ENCODE peak calls at places on chromosomes 13 and 19, in ten cellular contexts. M, H, D, F, N, Y, I, B, V and C are unnamed samples.

GRCh38 chr13:70723732-70724131 is 615.5 kb upstream of the KLHL1 start:
- DNase-seq in D (peak), M (no peak), I (no peak), F (peak), N (peak), B (no peak), V (no peak), Y (no peak), H (no peak), C (no peak)

GRCh38 chr13:110925023-110925608 is 10.2 kb upstream of the ANKRD10 start:
- DNase-seq in I (no peak), V (no peak), M (no peak), B (no peak), D (no peak), Y (no peak), N (peak), H (no peak), F (peak), C (no peak)

GRCh38 chr13:37747071-37747612 is 122.4 kb downstream of the TRPC4 start:
- DNase-seq in H (no peak), I (no peak), M (peak), N (peak), F (peak), B (no peak), D (peak), V (no peak), Y (no peak), C (no peak)

GRCh38 chr13:111895896-111896821 is 170.8 kb upstream of the SOX1 start:
- DNase-seq in B (no peak), N (no peak), D (no peak), I (no peak), F (no peak), H (no peak), Y (no peak), V (peak), M (no peak), C (no peak)

GRCh38 chr19:47419037-47419783 is at the start of gene MEIS3:
- DNase-seq in Y (no peak), V (peak), H (no peak), N (no peak), M (no peak), D (no peak), B (no peak), F (no peak), I (no peak), C (no peak)

GRCh38 chr13:66693656-66694055 is 536.5 kb downstream of the PCDH9 start:
- DNase-seq in I (no peak), D (peak), V (no peak), B (no peak), M (no peak), N (peak), H (no peak), F (no peak), Y (no peak), C (no peak)

GRCh38 chr19:41546386-41546789 is 29.6 kb upstream of the CEACAM21 start:
- DNase-seq in I (no peak), N (no peak), H (no peak), F (no peak), D (no peak), M (no peak), B (no peak), V (no peak), Y (no peak), C (no peak)

GRCh38 chr19:46607441-46607841 is 6.3 kb downstream of the CALM3 start:
- DNase-seq in F (no peak), B (no peak), Y (no peak), D (no peak), V (no peak), I (no peak), H (no peak), N (no peak), M (no peak), C (no peak)

GRCh38 chr19:50967924-50968708 is 1.3 kb downstream of the KLK6 start:
- DNase-seq in I (no peak), B (no peak), N (no peak), Y (no peak), F (no peak), V (no peak), H (no peak), D (no peak), M (no peak), C (no peak)

GRCh38 chr13:77323858-77324257 is 3.0 kb downstream of the MYCBP2 start:
- DNase-seq in M (no peak), B (no peak), H (no peak), N (no peak), F (no peak), I (no peak), V (no peak), D (no peak), Y (no peak), C (no peak)

GRCh38 chr13:100280681-100281080 is 191.8 kb downstream of the PCCA start:
- DNase-seq in H (no peak), B (no peak), Y (no peak), D (no peak), F (peak), M (no peak), V (no peak), I (no peak), N (peak), C (no peak)

GRCh38 chr19:47801270-47801669 is 3.1 kb downstream of the TPRX1 start:
- DNase-seq in B (no peak), D (no peak), I (no peak), N (no peak), F (no peak), V (no peak), H (no peak), Y (no peak), M (no peak), C (no peak)

GRCh38 chr13:113937073-113937472 is 36.8 kb downstream of the C13orf46 start:
- DNase-seq in B (no peak), N (no peak), F (no peak), Y (no peak), M (no peak), I (no peak), V (no peak), D (no peak), H (no peak), C (no peak)

GRCh38 chr19:32921624-32922023 is 50.1 kb downstream of the CEP89 start:
- DNase-seq in N (no peak), F (no peak), M (no peak), H (no peak), V (no peak), B (no peak), Y (no peak), I (no peak), D (no peak), C (no peak)

GRCh38 chr13:30132623-30133553 is 174.5 kb downstream of the KATNAL1 start:
- DNase-seq in H (peak), V (peak), D (peak), N (peak), B (peak), M (peak), F (peak), I (peak), Y (peak), C (peak)

GRCh38 chr13:85313761-85314503 is 485.3 kb downstream of the SLITRK6 start:
- DNase-seq in I (no peak), F (peak), Y (no peak), H (peak), M (peak), D (peak), V (no peak), B (peak), N (no peak), C (no peak)

GRCh38 chr19:4337906-4338440 is 654 bp downstream of the STAP2 start:
- DNase-seq in M (no peak), B (no peak), N (peak), H (no peak), D (peak), V (no peak), Y (no peak), F (peak), I (no peak), C (no peak)

GRCh38 chr13:37505531-37505930 is 93.0 kb downstream of the POSTN start:
- DNase-seq in B (no peak), N (no peak), F (no peak), I (no peak), D (no peak), V (no peak), H (no peak), M (no peak), Y (no peak), C (no peak)

GRCh38 chr19:2984196-2984490 is 6.8 kb downstream of the TLE6 start:
- DNase-seq in H (no peak), V (no peak), B (no peak), N (no peak), I (no peak), D (no peak), M (no peak), Y (no peak), F (peak), C (no peak)

DNA sequence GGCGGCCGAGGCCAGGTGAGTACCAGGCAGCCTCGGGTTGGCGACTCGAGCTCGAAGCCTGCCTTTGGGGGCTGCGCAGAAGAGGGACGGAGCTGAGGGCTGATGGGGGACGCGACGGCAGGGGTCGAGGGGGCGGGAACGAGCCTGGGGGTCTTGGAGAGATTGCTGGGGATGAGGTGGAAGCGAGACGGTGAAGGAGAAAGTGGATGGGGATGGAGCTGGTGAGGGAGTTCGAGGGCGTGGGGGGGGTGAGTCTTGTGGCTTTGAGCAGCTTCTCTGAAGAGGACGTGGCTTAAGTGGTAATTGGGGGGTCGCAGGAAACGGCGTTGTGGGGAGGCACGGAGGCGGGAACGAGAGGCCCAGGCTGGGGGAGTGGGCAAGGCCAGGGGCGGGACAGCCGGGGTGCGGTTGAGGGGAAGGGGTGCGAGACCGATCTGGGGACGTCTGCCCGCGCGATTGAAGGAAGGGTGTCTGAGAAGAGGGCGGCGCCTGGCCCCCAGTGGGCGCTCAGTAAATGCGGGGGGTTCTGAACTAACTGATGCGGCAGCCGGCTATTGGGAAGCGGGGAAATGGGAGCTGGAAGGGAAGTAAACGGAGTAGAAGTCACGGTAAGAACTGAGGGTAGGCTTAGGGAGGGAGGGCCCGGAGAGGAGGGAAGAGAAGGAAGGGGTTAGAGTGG is 422 bp downstream of the MYO9B start:
- DNase-seq in I (no peak), H (no peak), F (no peak), B (no peak), M (no peak), N (no peak), V (peak), D (peak), Y (peak), C (peak)
- TF ChIP-seq CTCF in I (no peak), H (no peak), F (no peak), B (no peak), M (no peak), N (no peak), V (no peak), D (no peak), Y (no peak), C (no peak)

GRCh38 chr13:75482820-75483079 is 781 bp upstream of the TBC1D4 start:
- DNase-seq in N (no peak), D (no peak), F (no peak), B (no peak), Y (no peak), H (no peak), M (no peak), I (no peak), V (no peak), C (no peak)
- TF ChIP-seq CTCF in N (no peak), D (no peak), F (no peak), B (no peak), Y (peak), H (no peak), M (no peak), I (no peak), V (no peak), C (no peak)

GRCh38 chr13:51453959-51454703 is 1.3 kb upstream of the INTS6 start:
- DNase-seq in H (no peak), D (peak), I (no peak), M (no peak), V (no peak), B (no peak), F (peak), Y (peak), N (peak), C (peak)

GRCh38 chr13:51451467-51452390 is 1.1 kb downstream of the INTS6 start:
- DNase-seq in D (peak), H (no peak), Y (peak), N (peak), I (peak), V (peak), M (peak), B (no peak), F (peak), C (peak)

GRCh38 chr13:51455532-51455931 is 2.7 kb upstream of the INTS6 start:
- DNase-seq in N (no peak), Y (no peak), B (no peak), D (no peak), M (no peak), V (peak), F (no peak), H (no peak), I (no peak), C (no peak)

GRCh38 chr13:51452391-51453307 is at the start of gene INTS6:
- DNase-seq in N (peak), Y (peak), M (peak), F (peak), V (peak), I (peak), D (peak), B (peak), H (peak), C (peak)

GRCh38 chr13:51453308-51453958 is 597 bp upstream of the INTS6 start:
- DNase-seq in M (no peak), Y (peak), I (peak), D (no peak), B (no peak), F (no peak), V (peak), H (no peak), N (no peak), C (peak)
- TF ChIP-seq CTCF in M (no peak), Y (no peak), I (no peak), D (no peak), B (no peak), F (no peak), V (no peak), H (no peak), N (no peak), C (no peak)

GRCh38 chr13:48400820-48401219 is 12.1 kb downstream of the LPAR6 start:
- DNase-seq in M (peak), Y (no peak), B (peak), H (no peak), N (peak), V (no peak), D (peak), I (no peak), F (peak), C (peak)
- TF ChIP-seq CTCF in M (no peak), Y (no peak), B (no peak), H (no peak), N (no peak), V (no peak), D (no peak), I (no peak), F (no peak), C (no peak)

DNA sequence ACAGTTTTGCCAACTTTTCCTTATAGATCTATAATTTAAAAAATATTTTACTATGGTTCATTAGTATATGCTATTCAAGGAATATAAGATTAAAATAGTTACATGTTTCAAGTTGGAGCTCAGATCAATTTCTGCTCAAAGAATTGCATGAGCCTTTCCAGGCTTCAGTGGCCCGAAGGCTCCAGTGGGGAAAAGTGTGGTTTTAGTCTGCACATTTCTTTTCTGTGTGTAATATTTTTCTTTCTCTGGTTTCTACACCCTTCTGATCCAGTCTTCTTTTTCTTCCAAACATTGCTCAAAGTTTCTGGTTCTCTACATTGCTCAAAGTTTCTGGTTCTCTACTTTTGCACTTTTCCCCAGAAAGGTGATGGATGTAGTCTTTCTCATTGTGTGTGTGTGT is 64.6 kb upstream of the OXGR1 start:
- DNase-seq in V (no peak), F (no peak), I (no peak), Y (no peak), B (no peak), D (no peak), N (no peak), H (no peak), M (no peak), C (no peak)
- TF ChIP-seq CTCF in V (no peak), F (no peak), I (no peak), Y (no peak), B (no peak), D (no peak), N (no peak), H (no peak), M (no peak), C (no peak)

DNA sequence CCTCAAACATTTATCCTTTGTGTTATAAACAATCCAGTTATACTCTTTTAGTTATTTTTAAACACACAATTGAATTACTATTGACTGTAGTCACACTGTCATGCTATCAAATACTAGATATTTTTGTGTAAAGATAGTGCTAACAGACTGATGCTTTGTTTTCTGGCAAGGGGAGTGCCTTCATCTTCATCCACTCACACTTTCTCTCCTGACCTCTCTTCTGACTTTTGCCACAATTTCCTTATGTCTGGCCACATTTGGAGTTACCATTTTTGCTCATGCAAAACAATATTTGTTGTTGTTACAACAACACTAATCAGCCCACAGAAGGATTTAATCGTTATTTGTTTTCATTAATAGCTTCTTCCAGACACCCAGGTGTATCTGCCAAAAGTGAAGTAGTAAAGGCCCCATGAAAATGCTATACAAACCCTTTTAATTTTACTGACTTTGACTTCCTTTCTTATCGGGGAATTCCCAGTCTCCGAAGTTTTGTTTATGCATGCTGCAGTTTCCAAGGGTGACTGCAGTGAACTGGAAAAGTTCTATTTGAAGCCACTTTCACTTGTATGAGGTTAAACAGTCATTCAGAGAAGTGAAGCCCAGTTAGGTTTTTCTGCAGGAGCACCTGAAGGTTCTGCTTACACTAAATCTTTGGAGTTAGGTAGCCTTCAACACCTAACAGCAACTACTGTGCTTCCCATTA is 66.1 kb upstream of the FRY start:
- DNase-seq in D (peak), H (peak), N (peak), V (no peak), I (no peak), Y (no peak), M (no peak), F (peak), B (no peak), C (peak)
- TF ChIP-seq CTCF in D (no peak), H (no peak), N (no peak), V (no peak), I (no peak), Y (no peak), M (no peak), F (no peak), B (no peak), C (no peak)